ENCODE peak calls at places on chromosomes 12 and 14, in seven cellular contexts. F, S, R, G, O, W and V are unnamed samples.

GRCh38 chr14:57317248-57317833 is 48.6 kb downstream of the AP5M1 start:
- DNase-seq in O (peak; percentile 52), F (peak; percentile 69), R (peak; percentile 72), S (peak; percentile 45), W (peak; percentile 72), G (peak; percentile 62), V (peak; percentile 50)

GRCh38 chr12:5505116-5505515 is 73.2 kb downstream of the NTF3 start:
- DNase-seq in W (no peak), G (no peak), S (no peak), R (no peak), F (no peak), O (no peak), V (peak; percentile 5)

GRCh38 chr12:72035625-72036024 is 97.0 kb downstream of the TPH2 start:
- DNase-seq in S (no peak), O (no peak), G (no peak), R (no peak), W (no peak), F (no peak), V (no peak)

GRCh38 chr14:89294060-89294459 is 123.0 kb downstream of the FOXN3 start:
- DNase-seq in W (no peak), R (no peak), O (no peak), S (no peak), G (no peak), F (no peak), V (no peak)

GRCh38 chr12:39813776-39814175 is 194.2 kb upstream of the ABCD2 start:
- DNase-seq in S (no peak), F (no peak), O (no peak), R (no peak), W (no peak), G (no peak), V (no peak)

GRCh38 chr12:54075974-54076373 is 22.3 kb downstream of the HOXC4 start:
- DNase-seq in F (no peak), W (no peak), O (no peak), G (no peak), R (no peak), S (no peak), V (no peak)

GRCh38 chr12:67515679-67516363 is 132.7 kb upstream of the DYRK2 start:
- DNase-seq in R (peak; percentile 32), W (no peak), S (no peak), G (peak; percentile 14), O (no peak), F (no peak), V (no peak)

GRCh38 chr12:29216797-29217583 is 67.9 kb downstream of the FAR2 start:
- DNase-seq in F (no peak), O (no peak), W (no peak), G (no peak), S (no peak), R (no peak), V (no peak)

GRCh38 chr14:67722293-67722692 is 20.6 kb downstream of the RDH12 start:
- DNase-seq in F (no peak), G (no peak), R (peak; percentile 34), S (no peak), W (peak; percentile 24), O (no peak), V (peak; percentile 67)

GRCh38 chr14:23523229-23524016 is 28.1 kb downstream of the ZFHX2 start:
- DNase-seq in O (no peak), R (no peak), G (no peak), F (no peak), W (no peak), S (no peak), V (no peak)

GRCh38 chr12:104825408-104825807 is 132.7 kb downstream of the SLC41A2 start:
- DNase-seq in S (no peak), O (no peak), W (no peak), G (no peak), R (no peak), F (no peak), V (no peak)

GRCh38 chr12:80946591-80946990 is 8.9 kb upstream of the LIN7A start:
- DNase-seq in O (no peak), R (no peak), F (no peak), G (no peak), S (no peak), W (peak; percentile 1), V (no peak)

GRCh38 chr14:59438148-59438766 is 26.9 kb downstream of the GPR135 start:
- DNase-seq in W (peak; percentile 75), S (no peak), O (no peak), R (no peak), F (no peak), G (no peak), V (no peak)

GRCh38 chr12:19191563-19191962 is 62.0 kb downstream of the PLEKHA5 start:
- DNase-seq in R (no peak), F (no peak), W (no peak), O (no peak), G (no peak), S (no peak), V (no peak)

GRCh38 chr12:8065991-8066594 is at the start of gene C3AR1:
- DNase-seq in W (peak; percentile 79), O (no peak), F (peak; percentile 33), G (peak; percentile 9), S (no peak), R (peak; percentile 44), V (no peak)

GRCh38 chr12:38163442-38163801 is 153.2 kb upstream of the ALG10B start:
- DNase-seq in S (no peak), G (no peak), W (no peak), O (no peak), R (no peak), F (no peak), V (no peak)

GRCh38 chr12:53047221-53048032 is 2.4 kb upstream of the TNS2 start:
- DNase-seq in O (peak; percentile 25), G (peak; percentile 76), F (peak; percentile 61), W (peak; percentile 80), R (peak; percentile 83), S (peak; percentile 80), V (peak; percentile 89)

GRCh38 chr12:76266797-76267196 is 81.4 kb downstream of the BBS10 start:
- DNase-seq in F (no peak), G (no peak), W (peak; percentile 86), S (peak; percentile 80), R (no peak), O (no peak), V (no peak)